ENCODE peak calls at places on chromosome 2, in six cellular contexts. V is A549, C is HCT116, Y is HepG2, I is H1, B is K562. J is an unnamed sample.

GRCh38 chr2:189163889-189164288 is 15.7 kb downstream of the COL5A2 start:
- DNase-seq in V (no peak), C (no peak), Y (no peak), I (no peak), B (no peak), J (no peak)

GRCh38 chr2:17441790-17442189 is 76.5 kb downstream of the RAD51AP2 start:
- DNase-seq in V (no peak), C (no peak), Y (no peak), I (no peak), B (no peak), J (no peak)

GRCh38 chr2:205198130-205198505 is 484.2 kb upstream of the NRP2 start:
- DNase-seq in V (no peak), C (no peak), Y (no peak), I (no peak), B (no peak), J (no peak)

GRCh38 chr2:47015730-47016129 is 100.1 kb upstream of the MCFD2 start:
- DNase-seq in V (no peak), C (no peak), Y (no peak), I (no peak), B (no peak), J (no peak)

GRCh38 chr2:69192176-69192945 is 179.4 kb downstream of the ANTXR1 start:
- DNase-seq in V (no peak), C (no peak), Y (no peak), I (no peak), B (no peak), J (peak; percentile 43)

GRCh38 chr2:28445448-28446258 is 50.2 kb upstream of the PLB1 start:
- DNase-seq in V (peak; percentile 87), C (peak; percentile 77), Y (no peak), I (no peak), B (no peak), J (peak; percentile 80)

GRCh38 chr2:175057078-175057685 is 52.0 kb upstream of the CHN1 start:
- DNase-seq in V (no peak), C (peak; percentile 57), Y (peak; percentile 52), I (peak; percentile 56), B (no peak), J (no peak)

GRCh38 chr2:233262562-233262961 is 11.1 kb downstream of the ATG16L1 start:
- DNase-seq in V (no peak), C (no peak), Y (no peak), I (no peak), B (no peak), J (no peak)

GRCh38 chr2:137302957-137303356 is 537.6 kb downstream of the THSD7B start:
- DNase-seq in V (no peak), C (no peak), Y (no peak), I (no peak), B (no peak), J (no peak)

GRCh38 chr2:218418717-218419458 is at the start of gene VIL1:
- DNase-seq in V (no peak), C (no peak), Y (peak; percentile 94), I (no peak), B (peak; percentile 23), J (no peak)

GRCh38 chr2:224160917-224161316 is 121.8 kb upstream of the SERPINE2 start:
- DNase-seq in V (no peak), C (no peak), Y (no peak), I (peak; percentile 8), B (no peak), J (no peak)

GRCh38 chr2:104447831-104448434 is 406.0 kb upstream of the POU3F3 start:
- DNase-seq in V (no peak), C (no peak), Y (no peak), I (no peak), B (no peak), J (no peak)

GRCh38 chr2:18910843-18911242 is 321.5 kb upstream of the NT5C1B start:
- DNase-seq in V (peak; percentile 22), C (peak; percentile 2), Y (no peak), I (no peak), B (no peak), J (no peak)

GRCh38 chr2:239273280-239274234 is 127.3 kb downstream of the HDAC4 start:
- DNase-seq in V (no peak), C (no peak), Y (no peak), I (no peak), B (no peak), J (peak; percentile 90)

GRCh38 chr2:74546004-74546403 is 7.7 kb downstream of the LOXL3 start:
- DNase-seq in V (no peak), C (no peak), Y (no peak), I (no peak), B (no peak), J (no peak)

GRCh38 chr2:97740590-97741182 is 27.3 kb downstream of the ZAP70 start:
- DNase-seq in V (peak; percentile 65), C (peak; percentile 29), Y (peak; percentile 54), I (peak; percentile 87), B (peak; percentile 89), J (peak; percentile 65)

GRCh38 chr2:18795881-18796280 is 206.5 kb upstream of the NT5C1B start:
- DNase-seq in V (no peak), C (no peak), Y (no peak), I (no peak), B (no peak), J (no peak)

GRCh38 chr2:9771481-9772017 is 71.7 kb upstream of the TAF1B start:
- DNase-seq in V (peak; percentile 85), C (no peak), Y (peak; percentile 44), I (no peak), B (peak; percentile 40), J (no peak)

GRCh38 chr2:233371608-233372007 is 17.3 kb downstream of the DGKD start:
- DNase-seq in V (no peak), C (no peak), Y (no peak), I (no peak), B (no peak), J (no peak)

GRCh38 chr2:222969491-222969890 is 82.5 kb upstream of the KCNE4 start:
- DNase-seq in V (no peak), C (no peak), Y (no peak), I (no peak), B (no peak), J (no peak)

GRCh38 chr2:221264318-221264717 is 307.8 kb downstream of the EPHA4 start:
- DNase-seq in V (no peak), C (no peak), Y (no peak), I (no peak), B (no peak), J (no peak)

GRCh38 chr2:28906376-28906775 is 11.9 kb downstream of the WDR43 start:
- DNase-seq in V (no peak), C (no peak), Y (no peak), I (no peak), B (no peak), J (no peak)

GRCh38 chr2:230130668-230131364 is 62.1 kb upstream of the SLC16A14 start:
- DNase-seq in V (peak; percentile 42), C (peak; percentile 42), Y (peak; percentile 59), I (no peak), B (no peak), J (no peak)

GRCh38 chr2:236752111-236752510 is 182.5 kb downstream of the ACKR3 start:
- DNase-seq in V (no peak), C (no peak), Y (no peak), I (no peak), B (no peak), J (no peak)

GRCh38 chr2:162079514-162079913 is 5.5 kb upstream of the DPP4 start:
- DNase-seq in V (no peak), C (no peak), Y (no peak), I (no peak), B (no peak), J (no peak)

DNA sequence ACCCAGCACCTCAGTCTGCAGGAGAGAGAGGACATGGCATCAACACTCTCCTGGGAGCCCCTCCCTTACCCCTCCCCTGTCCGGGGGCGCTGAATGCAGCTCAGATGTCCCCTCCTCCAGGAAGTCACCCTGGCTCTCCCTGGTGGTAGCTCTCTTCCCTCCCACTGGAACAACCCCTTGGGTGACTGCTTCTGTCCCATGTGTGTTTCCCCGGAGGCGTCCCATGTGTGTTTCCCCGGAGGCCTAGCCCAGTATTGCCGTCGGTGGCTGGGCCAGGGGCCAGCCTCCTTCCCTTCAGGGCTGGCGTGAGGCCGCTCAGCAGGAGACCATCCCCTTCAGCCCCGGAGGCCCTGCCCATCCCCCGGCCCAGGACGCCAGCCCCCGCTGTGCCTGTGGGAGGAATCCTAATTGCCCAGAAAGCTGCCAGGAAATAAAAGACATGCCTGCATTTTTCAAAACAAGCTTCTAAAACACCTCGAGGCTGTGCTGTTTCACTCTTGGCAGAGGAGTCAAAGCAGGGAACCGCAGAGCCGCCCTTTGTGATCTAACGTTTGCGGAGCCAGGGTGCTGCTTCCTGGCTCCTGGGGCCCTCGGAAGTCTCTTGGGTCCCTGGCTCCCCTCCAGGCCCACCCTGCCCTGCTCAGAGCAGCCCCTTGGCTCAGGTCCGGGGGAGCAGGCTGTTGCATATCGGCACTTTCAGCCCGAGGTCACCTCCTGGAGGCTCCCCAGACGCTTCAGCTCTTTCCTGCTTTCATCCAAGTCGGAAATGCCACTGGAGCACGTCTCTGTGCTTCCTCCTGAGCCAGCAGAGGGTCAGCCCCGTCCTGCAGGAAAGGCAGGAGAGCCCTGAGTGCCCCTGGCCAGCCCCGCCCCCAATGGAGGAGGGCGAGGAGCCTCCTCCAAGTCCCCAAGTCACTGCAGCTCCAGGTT is 11.4 kb downstream of the SNED1 start:
- DNase-seq in V (no peak), C (no peak), Y (no peak), I (peak; percentile 76), B (no peak), J (peak; percentile 79)
- TF ChIP-seq CTCF in V (no peak), C (no peak), Y (no peak), I (no peak), B (no peak), J (no peak)

GRCh38 chr2:36456227-36456788 is 100.7 kb downstream of the CRIM1 start:
- DNase-seq in V (no peak), C (no peak), Y (no peak), I (no peak), B (no peak), J (no peak)
- TF ChIP-seq MAX in V (no peak), C (no peak), Y (no peak), I (no peak), B (no peak), J (no peak)

GRCh38 chr2:8457620-8458255 is 224.1 kb upstream of the ID2 start:
- DNase-seq in V (no peak), C (no peak), Y (no peak), I (no peak), B (no peak), J (no peak)
- TF ChIP-seq POLR2A in V (no peak), C (no peak), Y (no peak), I (no peak), B (no peak), J (no peak)

GRCh38 chr2:225495706-225496105 is 96.2 kb downstream of the NYAP2 start:
- DNase-seq in V (no peak), C (no peak), Y (no peak), I (no peak), B (no peak), J (no peak)
- TF ChIP-seq CTCF in V (no peak), C (no peak), Y (no peak), I (no peak), B (no peak), J (no peak)

DNA sequence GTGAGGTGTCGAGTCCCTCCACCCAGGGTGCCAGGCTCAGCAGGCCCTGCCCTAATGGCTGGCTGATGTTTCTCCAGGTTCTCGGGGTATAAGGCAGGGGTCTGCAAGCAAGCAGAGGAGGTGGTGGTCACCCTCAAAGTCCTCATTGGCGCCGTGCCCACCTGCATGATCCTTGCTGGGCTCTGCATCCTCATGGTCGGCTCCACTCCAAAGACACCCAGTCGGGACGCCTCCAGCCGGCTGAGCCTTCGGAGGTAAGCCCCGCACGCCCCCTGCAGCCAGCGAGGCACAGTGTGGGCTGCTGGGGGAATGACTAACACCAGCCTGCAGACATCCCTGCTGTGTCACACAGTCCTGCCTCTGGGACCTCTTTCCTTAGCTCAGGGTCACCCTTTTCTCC is 14.1 kb downstream of the MFSD2B start:
- DNase-seq in V (peak; percentile 69), C (no peak), Y (peak; percentile 50), I (no peak), B (no peak), J (no peak)
- TF ChIP-seq MAX in V (peak; percentile 18), C (no peak), Y (no peak), I (no peak), B (no peak), J (no peak)

J was measured in NB4.